ENCODE peak calls at places on chromosomes 4 and X, in four cellular contexts. P is HCT116, X is breast epithelium, G is transverse colon. K is an unnamed sample.

GRCh38 chr4:38323141-38323634 is 340.8 kb upstream of the KLF3 start:
- DNase-seq in P (no peak), X (no peak), G (no peak), K (no peak)

GRCh38 chrX:17414839-17415238 is 39.8 kb downstream of the NHS start:
- DNase-seq in G (peak), X (no peak), P (no peak), K (peak)

GRCh38 chrX:18010251-18010650 is 149.2 kb upstream of the RAI2 start:
- DNase-seq in P (no peak), G (no peak), X (no peak), K (no peak)

GRCh38 chr4:94758700-94759399 is 1.1 kb downstream of the BMPR1B start:
- DNase-seq in X (no peak), G (no peak), P (no peak), K (peak)

GRCh38 chrX:111337067-111337466 is 66.8 kb upstream of the CAPN6 start:
- DNase-seq in X (no peak), G (no peak), P (no peak), K (no peak)

GRCh38 chrX:121876316-121876715 is 828.9 kb downstream of the GLUD2 start:
- DNase-seq in G (no peak), P (no peak), X (no peak), K (peak)

GRCh38 chr4:101229116-101229515 is 118.2 kb downstream of the PPP3CA start:
- DNase-seq in G (no peak), P (no peak), X (no peak), K (no peak)

GRCh38 chrX:133150730-133151129 is 53.8 kb upstream of the USP26 start:
- DNase-seq in G (no peak), P (no peak), X (no peak), K (no peak)

GRCh38 chr4:84051728-84052127 is 447.4 kb downstream of the NKX6-1 start:
- DNase-seq in G (no peak), P (no peak), X (no peak), K (peak)

GRCh38 chrX:21166302-21166982 is 207.8 kb upstream of the CNKSR2 start:
- DNase-seq in G (no peak), P (no peak), X (no peak), K (peak)

GRCh38 chr4:128573781-128574508 is 235.6 kb upstream of the JADE1 start:
- DNase-seq in P (no peak), G (no peak), X (no peak), K (peak)

GRCh38 chr4:51965862-51966261 is 54.3 kb downstream of the LRRC66 start:
- DNase-seq in X (no peak), G (no peak), P (no peak), K (no peak)

GRCh38 chr4:119189638-119190037 is 22.9 kb upstream of the USP53 start:
- DNase-seq in P (no peak), G (no peak), X (no peak), K (no peak)

GRCh38 chr4:153765836-153766235 is 6.0 kb upstream of the RNF175 start:
- DNase-seq in G (no peak), X (no peak), P (no peak), K (no peak)

GRCh38 chr4:29085748-29086147 is 1634.4 kb upstream of the PCDH7 start:
- DNase-seq in X (no peak), P (no peak), G (no peak), K (no peak)

GRCh38 chr4:29082684-29083083 is 1637.5 kb upstream of the PCDH7 start:
- DNase-seq in P (no peak), X (no peak), G (no peak), K (no peak)

GRCh38 chr4:29079260-29079659 is 1640.9 kb upstream of the PCDH7 start:
- DNase-seq in P (no peak), G (no peak), X (no peak), K (no peak)

DNA sequence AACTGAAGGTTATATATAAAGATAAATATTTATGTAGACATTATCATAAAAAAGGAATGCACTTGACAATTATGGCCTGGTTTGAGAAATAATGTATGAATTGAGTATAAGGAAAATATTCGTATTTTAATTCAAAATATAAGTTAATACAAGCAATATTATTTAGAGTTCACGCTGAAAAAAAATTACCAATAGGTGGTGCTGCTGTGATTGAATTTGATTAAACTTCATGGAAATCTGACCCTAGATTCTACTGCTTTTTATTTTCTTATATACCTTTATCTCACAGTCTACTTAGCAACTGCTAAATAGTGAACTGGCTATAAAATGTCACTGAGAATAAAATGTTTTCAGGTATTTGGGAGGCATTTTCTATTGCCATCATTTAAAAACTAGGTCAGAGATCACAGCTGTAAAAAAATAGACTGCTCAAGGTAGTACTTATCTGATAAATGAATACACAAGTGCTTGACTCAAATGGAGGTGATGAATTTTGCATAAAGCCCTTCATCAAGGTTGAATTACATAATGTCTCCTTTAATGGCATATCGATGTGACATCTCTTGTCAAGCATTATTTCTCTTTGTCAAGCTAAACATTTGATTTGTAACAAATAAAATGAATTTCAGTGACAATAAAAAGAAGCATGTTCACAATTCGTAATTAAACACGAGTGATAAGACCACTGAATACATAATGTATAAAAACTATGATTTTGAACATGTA is 1638.8 kb upstream of the PCDH7 start:
- DNase-seq in X (no peak), P (peak), G (no peak), K (peak)
- TF ChIP-seq CTCF in X (no peak), P (no peak), G (no peak), K (no peak)

DNA sequence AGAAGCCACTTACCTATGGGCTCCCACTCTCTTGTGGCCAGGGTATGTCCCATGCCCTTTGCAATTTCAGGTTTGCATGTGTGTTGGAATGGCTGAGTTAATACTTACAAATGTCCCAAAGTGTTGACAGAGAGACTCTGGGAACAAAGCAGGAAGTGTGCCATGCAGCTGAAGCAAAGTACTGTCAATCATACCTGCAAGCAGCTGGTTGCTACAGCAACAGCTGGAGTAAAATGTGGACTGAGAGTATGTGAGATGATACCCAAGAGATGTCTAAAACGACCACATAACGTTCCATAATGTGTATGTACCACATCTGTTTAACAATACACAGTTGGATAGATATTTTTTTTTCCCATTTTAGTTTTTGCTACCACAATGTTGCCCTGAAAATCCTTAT is 82.8 kb upstream of the CAMK2D start:
- DNase-seq in G (no peak), X (no peak), P (no peak), K (no peak)
- TF ChIP-seq POLR2AphosphoS5 in G (no peak), X (no peak), P (no peak), K (no peak)

GRCh38 chrX:37644381-37645305 is 40.9 kb upstream of the XK start:
- DNase-seq in X (no peak), G (peak), P (no peak), K (no peak)

GRCh38 chrX:37652053-37652452 is 33.5 kb upstream of the XK start:
- DNase-seq in G (no peak), P (no peak), X (no peak), K (peak)

DNA sequence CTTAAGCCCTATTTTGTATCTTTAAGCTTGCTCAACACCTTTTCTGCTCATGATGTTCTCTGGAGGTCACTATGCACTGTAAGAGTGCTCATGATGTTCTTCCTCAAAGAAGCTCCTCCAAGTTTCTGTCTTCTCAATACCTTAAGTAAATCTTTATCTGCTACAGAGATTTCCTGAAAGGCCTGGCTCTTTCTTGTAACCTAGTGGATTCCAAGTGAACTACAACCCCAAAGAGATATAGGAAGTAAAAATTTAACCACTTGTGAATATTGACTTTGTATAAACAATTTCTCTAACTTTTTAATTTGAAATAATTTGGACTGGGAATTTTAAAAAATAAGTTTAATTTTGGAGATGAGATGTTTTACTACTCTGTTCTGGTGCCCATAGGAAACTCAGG is 39.3 kb upstream of the XK start:
- DNase-seq in X (no peak), G (no peak), P (no peak), K (no peak)
- TF ChIP-seq CTCF in X (no peak), G (peak), P (no peak), K (no peak)

GRCh38 chr4:173919196-173919595 is 364.3 kb downstream of the FBXO8 start:
- DNase-seq in X (no peak), G (no peak), P (no peak), K (no peak)

GRCh38 chr4:173913496-173913895 is 370.0 kb downstream of the FBXO8 start:
- DNase-seq in G (no peak), X (no peak), P (no peak), K (no peak)

GRCh38 chr4:173919861-173920260 is 363.6 kb downstream of the FBXO8 start:
- DNase-seq in X (no peak), P (no peak), G (no peak), K (peak)

DNA sequence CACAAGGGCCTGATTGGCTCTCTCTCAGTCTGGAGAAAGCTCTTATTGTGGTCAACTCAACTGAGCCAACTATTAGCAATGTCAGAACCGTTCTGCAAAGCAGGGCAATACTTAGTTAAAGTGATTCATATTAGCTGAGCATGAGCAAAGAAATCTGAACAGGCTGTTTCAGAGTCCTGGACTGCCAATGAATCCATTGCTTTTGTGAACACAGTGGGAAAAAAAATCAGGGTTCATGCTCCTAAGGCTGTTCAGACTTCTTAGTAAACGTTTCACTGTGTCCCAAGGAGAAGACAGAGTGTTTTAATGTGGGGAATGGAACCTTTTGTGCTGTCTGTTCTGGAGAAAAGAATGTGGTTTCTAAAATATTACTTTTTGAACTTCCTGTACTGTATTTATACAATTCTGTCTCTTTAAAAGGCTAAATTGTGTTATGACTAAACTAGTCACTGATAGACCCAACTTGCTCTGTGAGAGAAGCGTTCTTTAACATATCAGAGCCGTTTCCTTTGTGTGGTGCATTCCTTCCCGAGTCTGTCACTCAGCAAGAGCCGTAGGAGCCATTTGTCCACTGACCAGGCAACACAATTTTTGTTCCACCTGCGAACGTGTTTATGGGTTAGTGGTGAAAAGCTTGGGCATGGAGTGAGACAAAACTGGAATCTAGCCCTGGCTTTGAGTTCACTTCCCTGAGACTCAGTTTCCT is 366.1 kb downstream of the FBXO8 start:
- DNase-seq in G (no peak), X (no peak), P (no peak), K (peak)
- TF ChIP-seq POLR2AphosphoS5 in G (peak), X (no peak), P (no peak), K (no peak)

DNA sequence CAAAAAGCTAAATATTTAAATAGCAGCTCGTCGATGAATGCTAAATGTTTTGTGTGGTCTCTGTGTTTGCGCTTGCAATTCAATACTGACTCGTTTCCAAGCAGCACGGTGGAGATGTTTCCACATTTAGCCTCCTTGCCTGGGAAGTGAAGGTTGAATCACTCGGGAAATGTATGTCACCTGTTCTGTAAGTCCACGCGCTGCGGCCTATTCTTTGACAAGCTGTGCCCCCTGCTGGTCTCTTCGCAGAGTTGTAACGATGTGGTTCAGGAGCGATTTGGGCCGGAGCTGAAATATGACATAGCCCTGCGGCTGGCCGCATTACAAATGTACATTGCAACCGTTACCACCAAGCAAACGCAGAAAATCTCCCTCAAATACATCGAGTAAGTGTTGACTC is 89.6 kb upstream of the PRPS2 start:
- DNase-seq in P (peak), X (no peak), G (peak), K (peak)
- TF ChIP-seq CTCF in P (peak), X (peak), G (peak), K (peak)

GRCh38 chr4:15707363-15707715 is 4.5 kb downstream of the BST1 start:
- DNase-seq in X (no peak), P (no peak), G (no peak), K (no peak)

GRCh38 chr4:15704145-15704544 is 1.3 kb downstream of the BST1 start:
- DNase-seq in G (no peak), X (no peak), P (no peak), K (no peak)

GRCh38 chr4:15703439-15703838 is 574 bp downstream of the BST1 start:
- DNase-seq in G (no peak), P (no peak), X (no peak), K (no peak)

GRCh38 chr4:15706646-15707362 is 3.9 kb downstream of the BST1 start:
- DNase-seq in G (no peak), P (no peak), X (no peak), K (no peak)

DNA sequence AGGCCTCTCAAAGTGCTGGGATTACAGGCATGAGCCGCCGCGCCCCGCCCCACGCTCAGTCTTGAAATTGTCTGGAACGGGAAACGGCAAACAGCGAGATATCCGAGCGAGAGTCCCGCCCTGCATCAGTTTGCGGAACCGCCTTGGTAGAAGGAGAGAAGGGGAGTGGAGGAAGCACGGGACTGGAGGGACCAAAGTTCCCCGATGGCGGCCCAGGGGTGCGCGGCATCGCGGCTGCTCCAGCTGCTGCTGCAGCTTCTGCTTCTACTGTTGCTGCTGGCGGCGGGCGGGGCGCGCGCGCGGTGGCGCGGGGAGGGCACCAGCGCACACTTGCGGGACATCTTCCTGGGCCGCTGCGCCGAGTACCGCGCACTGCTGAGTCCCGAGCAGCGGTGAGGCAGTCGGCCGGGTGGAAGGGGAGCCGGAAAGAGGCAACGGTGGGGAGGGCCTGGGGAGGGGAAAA is at the start of gene BST1:
- DNase-seq in P (no peak), G (peak), X (no peak), K (peak)
- TF ChIP-seq POLR2AphosphoS5 in P (no peak), G (peak), X (no peak), K (peak)

GRCh38 chr4:107050525-107051135 is 14.5 kb upstream of the DKK2 start:
- DNase-seq in X (no peak), P (peak), G (no peak), K (peak)
- TF ChIP-seq CTCF in X (peak), P (peak), G (peak), K (peak)